ENCODE peak calls at places on chromosome 2, in ten cellular contexts. One of them, this sample, is unnamed. For H3K27me3, the result is how much of the 10 kb centered on the place peaks cover.

GRCh38 chr2:237162959-237163358 is 77.3 kb downstream of the COPS8 start:
- DNase-seq in A673: no peak
- DNase-seq in neural progenitor cell: no peak
- DNase-seq in stomach: no peak
- DNase-seq in body of pancreas: no peak
- DNase-seq in prostate gland: no peak
- DNase-seq in PC-9: no peak
- DNase-seq in H9: no peak
- DNase-seq in RWPE2: no peak
- DNase-seq in fibroblast of lung: no peak
- DNase-seq in this sample: no peak

GRCh38 chr2:113173563-113174368 is at the start of gene PSD4:
- DNase-seq in H9: no peak
- DNase-seq in fibroblast of lung: no peak
- DNase-seq in body of pancreas: peak
- DNase-seq in neural progenitor cell: no peak
- DNase-seq in A673: no peak
- DNase-seq in prostate gland: no peak
- DNase-seq in PC-9: no peak
- DNase-seq in RWPE2: no peak
- DNase-seq in stomach: peak
- DNase-seq in this sample: no peak

GRCh38 chr2:75494137-75494769 is 66.5 kb downstream of the EVA1A start:
- DNase-seq in stomach: no peak
- DNase-seq in prostate gland: no peak
- DNase-seq in neural progenitor cell: no peak
- DNase-seq in RWPE2: no peak
- DNase-seq in PC-9: no peak
- DNase-seq in H9: no peak
- DNase-seq in A673: no peak
- DNase-seq in fibroblast of lung: no peak
- DNase-seq in body of pancreas: no peak
- DNase-seq in this sample: no peak

GRCh38 chr2:5694016-5694690 is 2.0 kb downstream of the SOX11 start:
- DNase-seq in RWPE2: no peak
- DNase-seq in body of pancreas: no peak
- DNase-seq in neural progenitor cell: peak
- DNase-seq in H9: no peak
- DNase-seq in A673: peak
- DNase-seq in PC-9: no peak
- DNase-seq in fibroblast of lung: peak
- DNase-seq in stomach: no peak
- DNase-seq in prostate gland: no peak
- DNase-seq in this sample: no peak

GRCh38 chr2:104769096-104769495 is 84.8 kb upstream of the POU3F3 start:
- DNase-seq in PC-9: no peak
- DNase-seq in fibroblast of lung: peak
- DNase-seq in neural progenitor cell: no peak
- DNase-seq in A673: no peak
- DNase-seq in RWPE2: no peak
- DNase-seq in stomach: no peak
- DNase-seq in body of pancreas: no peak
- DNase-seq in prostate gland: no peak
- DNase-seq in H9: no peak
- DNase-seq in this sample: no peak

GRCh38 chr2:55137024-55137958 is 87.0 kb upstream of the RTN4 start:
- DNase-seq in PC-9: no peak
- DNase-seq in stomach: no peak
- DNase-seq in neural progenitor cell: peak
- DNase-seq in H9: peak
- DNase-seq in body of pancreas: peak
- DNase-seq in fibroblast of lung: no peak
- DNase-seq in RWPE2: no peak
- DNase-seq in prostate gland: no peak
- DNase-seq in A673: no peak
- DNase-seq in this sample: peak

GRCh38 chr2:160582481-160583161 is 89.0 kb upstream of the RBMS1 start:
- DNase-seq in PC-9: peak
- DNase-seq in A673: peak
- DNase-seq in fibroblast of lung: peak
- DNase-seq in stomach: no peak
- DNase-seq in H9: no peak
- DNase-seq in prostate gland: peak
- DNase-seq in body of pancreas: peak
- DNase-seq in RWPE2: no peak
- DNase-seq in neural progenitor cell: peak
- DNase-seq in this sample: no peak

GRCh38 chr2:237437566-237437965 is 23.6 kb upstream of the COL6A3 start:
- DNase-seq in H9: no peak
- DNase-seq in neural progenitor cell: no peak
- DNase-seq in prostate gland: no peak
- DNase-seq in body of pancreas: no peak
- DNase-seq in PC-9: no peak
- DNase-seq in A673: no peak
- DNase-seq in stomach: no peak
- DNase-seq in RWPE2: no peak
- DNase-seq in fibroblast of lung: no peak
- DNase-seq in this sample: no peak

GRCh38 chr2:72080286-72081145 is 67.1 kb downstream of the CYP26B1 start:
- DNase-seq in prostate gland: no peak
- DNase-seq in PC-9: no peak
- DNase-seq in body of pancreas: no peak
- DNase-seq in H9: no peak
- DNase-seq in stomach: no peak
- DNase-seq in fibroblast of lung: no peak
- DNase-seq in neural progenitor cell: no peak
- DNase-seq in RWPE2: no peak
- DNase-seq in A673: no peak
- DNase-seq in this sample: no peak

GRCh38 chr2:109213646-109214417 is 84.8 kb downstream of the SH3RF3 start:
- DNase-seq in stomach: no peak
- DNase-seq in A673: no peak
- DNase-seq in fibroblast of lung: peak
- DNase-seq in RWPE2: peak
- DNase-seq in PC-9: peak
- DNase-seq in neural progenitor cell: no peak
- DNase-seq in body of pancreas: peak
- DNase-seq in H9: no peak
- DNase-seq in prostate gland: peak
- DNase-seq in this sample: no peak

GRCh38 chr2:164335947-164336346 is 285.3 kb downstream of the GRB14 start:
- DNase-seq in PC-9: no peak
- DNase-seq in A673: no peak
- DNase-seq in prostate gland: no peak
- DNase-seq in neural progenitor cell: no peak
- DNase-seq in RWPE2: no peak
- DNase-seq in H9: no peak
- DNase-seq in stomach: no peak
- DNase-seq in fibroblast of lung: no peak
- DNase-seq in body of pancreas: no peak
- DNase-seq in this sample: no peak

GRCh38 chr2:129565710-129566109 is 413.8 kb upstream of the RAB6C start:
- DNase-seq in neural progenitor cell: no peak
- DNase-seq in PC-9: no peak
- DNase-seq in stomach: no peak
- DNase-seq in RWPE2: no peak
- DNase-seq in H9: no peak
- DNase-seq in body of pancreas: no peak
- DNase-seq in A673: no peak
- DNase-seq in prostate gland: no peak
- DNase-seq in fibroblast of lung: no peak
- DNase-seq in this sample: no peak

DNA sequence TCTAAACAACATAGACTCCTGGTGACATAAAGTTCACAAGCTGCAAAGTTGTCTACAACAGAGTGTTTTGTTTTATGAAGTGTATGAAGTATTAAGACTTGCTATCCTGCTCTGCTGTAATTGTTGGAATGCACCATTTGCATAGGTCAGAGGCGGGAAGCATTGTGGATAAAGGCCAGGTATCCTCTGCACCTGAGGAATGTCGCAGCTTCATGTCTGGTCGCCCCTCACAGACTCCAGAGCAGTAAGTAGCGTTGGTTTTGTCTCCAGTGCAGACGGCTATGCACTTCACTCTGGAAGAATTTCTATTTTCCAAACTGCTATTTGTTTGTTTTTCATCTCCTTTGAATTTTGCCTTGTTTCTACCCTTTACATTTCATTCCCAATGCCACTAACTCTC is 63.1 kb downstream of the UNC80 start:
- DNase-seq in PC-9: no peak
- DNase-seq in fibroblast of lung: no peak
- DNase-seq in RWPE2: no peak
- DNase-seq in A673: no peak
- DNase-seq in prostate gland: no peak
- DNase-seq in body of pancreas: no peak
- DNase-seq in stomach: no peak
- DNase-seq in H9: no peak
- DNase-seq in neural progenitor cell: no peak
- DNase-seq in this sample: no peak
- H3K27me3 ChIP-seq in PC-9: under half
- H3K27me3 ChIP-seq in fibroblast of lung: under half
- H3K27me3 ChIP-seq in RWPE2: under half
- H3K27me3 ChIP-seq in A673: under half
- H3K27me3 ChIP-seq in prostate gland: under half
- H3K27me3 ChIP-seq in body of pancreas: under half
- H3K27me3 ChIP-seq in stomach: under half
- H3K27me3 ChIP-seq in H9: under half
- H3K27me3 ChIP-seq in neural progenitor cell: under half
- H3K27me3 ChIP-seq in this sample: under half

GRCh38 chr2:16014041-16014787 is 73.9 kb downstream of the MYCN start:
- DNase-seq in body of pancreas: no peak
- DNase-seq in RWPE2: no peak
- DNase-seq in neural progenitor cell: no peak
- DNase-seq in fibroblast of lung: no peak
- DNase-seq in PC-9: no peak
- DNase-seq in H9: no peak
- DNase-seq in prostate gland: peak
- DNase-seq in A673: no peak
- DNase-seq in stomach: peak
- DNase-seq in this sample: peak

GRCh38 chr2:16015210-16015902 is 75.0 kb downstream of the MYCN start:
- DNase-seq in H9: no peak
- DNase-seq in A673: no peak
- DNase-seq in body of pancreas: no peak
- DNase-seq in RWPE2: no peak
- DNase-seq in PC-9: no peak
- DNase-seq in prostate gland: no peak
- DNase-seq in fibroblast of lung: no peak
- DNase-seq in stomach: no peak
- DNase-seq in neural progenitor cell: no peak
- DNase-seq in this sample: no peak

GRCh38 chr2:16016282-16016681 is 75.9 kb downstream of the MYCN start:
- DNase-seq in fibroblast of lung: no peak
- DNase-seq in RWPE2: no peak
- DNase-seq in stomach: no peak
- DNase-seq in PC-9: no peak
- DNase-seq in neural progenitor cell: no peak
- DNase-seq in body of pancreas: no peak
- DNase-seq in A673: no peak
- DNase-seq in prostate gland: no peak
- DNase-seq in H9: no peak
- DNase-seq in this sample: no peak

GRCh38 chr2:16014802-16015201 is 74.5 kb downstream of the MYCN start:
- DNase-seq in RWPE2: no peak
- DNase-seq in H9: no peak
- DNase-seq in stomach: no peak
- DNase-seq in PC-9: no peak
- DNase-seq in body of pancreas: no peak
- DNase-seq in prostate gland: no peak
- DNase-seq in neural progenitor cell: no peak
- DNase-seq in A673: no peak
- DNase-seq in fibroblast of lung: no peak
- DNase-seq in this sample: no peak

DNA sequence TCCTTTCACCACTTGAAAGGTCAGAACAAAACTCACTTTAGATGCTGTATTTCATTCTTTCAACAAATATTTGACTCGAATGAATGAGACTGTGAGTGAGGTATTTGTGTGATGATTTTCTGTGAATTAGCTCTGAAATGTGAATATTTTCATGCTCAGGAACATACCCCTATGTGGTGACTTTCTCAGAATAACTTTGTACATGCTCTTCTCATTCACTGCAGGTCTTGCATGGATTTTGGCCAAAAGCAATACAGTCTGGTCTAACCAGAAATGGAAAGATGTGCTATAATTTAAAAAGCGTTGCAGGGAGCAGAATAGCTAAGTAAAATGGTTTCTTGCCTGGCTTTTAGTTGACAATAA is 75.5 kb downstream of the MYCN start:
- DNase-seq in prostate gland: no peak
- DNase-seq in fibroblast of lung: no peak
- DNase-seq in RWPE2: no peak
- DNase-seq in H9: no peak
- DNase-seq in body of pancreas: no peak
- DNase-seq in A673: no peak
- DNase-seq in stomach: no peak
- DNase-seq in neural progenitor cell: no peak
- DNase-seq in PC-9: no peak
- DNase-seq in this sample: no peak
- TF ChIP-seq CTCF in prostate gland: no peak
- TF ChIP-seq CTCF in fibroblast of lung: no peak
- TF ChIP-seq CTCF in RWPE2: no peak
- TF ChIP-seq CTCF in H9: no peak
- TF ChIP-seq CTCF in body of pancreas: no peak
- TF ChIP-seq CTCF in A673: no peak
- TF ChIP-seq CTCF in stomach: no peak
- TF ChIP-seq CTCF in neural progenitor cell: no peak
- TF ChIP-seq CTCF in PC-9: no peak
- TF ChIP-seq CTCF in this sample: no peak

DNA sequence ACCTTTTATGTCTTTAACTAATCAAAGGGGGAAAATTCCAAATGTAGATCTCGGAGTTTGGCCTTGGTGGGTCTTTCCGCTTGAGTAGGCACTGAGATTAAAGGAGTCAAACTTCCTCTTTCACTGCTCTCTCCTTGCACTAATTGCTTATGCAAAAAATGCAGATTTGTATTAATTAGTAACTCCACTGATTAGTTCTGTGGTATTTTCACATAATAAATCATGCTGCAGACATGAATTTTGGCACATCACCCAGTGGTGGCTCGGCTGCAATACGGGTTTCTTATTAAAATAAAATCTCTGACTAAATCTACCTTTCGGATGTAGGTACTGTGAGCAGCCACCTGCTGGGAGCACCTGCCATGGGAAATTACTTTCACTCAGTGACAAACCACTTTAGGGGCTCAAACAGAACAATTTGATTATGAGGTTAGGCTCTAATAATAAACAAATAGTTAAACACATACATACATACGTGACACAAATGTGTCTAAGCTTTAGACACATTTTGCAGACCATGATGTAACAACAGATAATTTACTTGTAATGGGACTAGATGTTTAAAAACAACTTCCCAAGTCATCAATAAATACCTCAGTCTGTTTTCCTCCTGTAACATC is 6.4 kb upstream of the NEUROD1 start:
- DNase-seq in PC-9: no peak
- DNase-seq in A673: no peak
- DNase-seq in prostate gland: no peak
- DNase-seq in RWPE2: no peak
- DNase-seq in stomach: no peak
- DNase-seq in fibroblast of lung: no peak
- DNase-seq in H9: no peak
- DNase-seq in body of pancreas: no peak
- DNase-seq in neural progenitor cell: no peak
- DNase-seq in this sample: no peak
- H3K27me3 ChIP-seq in PC-9: under half
- H3K27me3 ChIP-seq in A673: half or more
- H3K27me3 ChIP-seq in prostate gland: under half
- H3K27me3 ChIP-seq in RWPE2: half or more
- H3K27me3 ChIP-seq in stomach: under half
- H3K27me3 ChIP-seq in fibroblast of lung: under half
- H3K27me3 ChIP-seq in H9: under half
- H3K27me3 ChIP-seq in body of pancreas: under half
- H3K27me3 ChIP-seq in neural progenitor cell: half or more
- H3K27me3 ChIP-seq in this sample: under half

GRCh38 chr2:206353685-206354084 is 79.2 kb downstream of the ZDBF2 start:
- DNase-seq in H9: no peak
- DNase-seq in stomach: no peak
- DNase-seq in body of pancreas: no peak
- DNase-seq in RWPE2: no peak
- DNase-seq in prostate gland: no peak
- DNase-seq in A673: peak
- DNase-seq in neural progenitor cell: no peak
- DNase-seq in fibroblast of lung: no peak
- DNase-seq in PC-9: no peak
- DNase-seq in this sample: no peak
- TF ChIP-seq CTCF in H9: no peak
- TF ChIP-seq CTCF in stomach: no peak
- TF ChIP-seq CTCF in body of pancreas: no peak
- TF ChIP-seq CTCF in RWPE2: no peak
- TF ChIP-seq CTCF in prostate gland: no peak
- TF ChIP-seq CTCF in A673: peak
- TF ChIP-seq CTCF in neural progenitor cell: no peak
- TF ChIP-seq CTCF in fibroblast of lung: no peak
- TF ChIP-seq CTCF in PC-9: no peak
- TF ChIP-seq CTCF in this sample: no peak